ENCODE peak calls at places on chromosomes 4 and X, in five cellular contexts. L is NT2/D1; I is brain microvascular endothelial cell; D is stromal cell of bone marrow; K is naive thymus-derived CD8-positive, alpha-beta T cell. N is an unnamed sample.

GRCh38 chrX:20116575-20117240 is at the start of gene MAP7D2:
- DNase-seq in K (no peak), L (no peak), I (no peak), D (no peak), N (no peak)

GRCh38 chrX:74534569-74535038 is 79.8 kb downstream of the RLIM start:
- DNase-seq in I (peak; percentile 5), K (no peak), D (no peak), L (no peak), N (peak; percentile 19)

GRCh38 chr4:16686195-16686594 is 212.2 kb downstream of the LDB2 start:
- DNase-seq in D (peak; percentile 77), L (no peak), K (no peak), I (peak; percentile 90), N (no peak)

GRCh38 chrX:15956684-15957083 is 102.1 kb upstream of the AP1S2 start:
- DNase-seq in I (peak; percentile 16), D (no peak), K (no peak), L (peak; percentile 82), N (no peak)

GRCh38 chr4:36310793-36311192 is 29.4 kb downstream of the DTHD1 start:
- DNase-seq in L (no peak), K (no peak), I (no peak), D (no peak), N (peak; percentile 37)

GRCh38 chr4:971670-972500 is 1.5 kb downstream of the DGKQ start:
- DNase-seq in L (no peak), D (no peak), K (no peak), I (no peak), N (no peak)

GRCh38 chrX:129875669-129876068 is 30.3 kb upstream of the UTP14A start:
- DNase-seq in D (peak; percentile 65), K (no peak), I (peak; percentile 74), L (no peak), N (no peak)

GRCh38 chrX:15579778-15580747 is 20.7 kb downstream of the ACE2 start:
- DNase-seq in D (no peak), I (peak; percentile 24), L (no peak), K (no peak), N (no peak)

GRCh38 chr4:628821-629635 is 3.7 kb downstream of the PDE6B start:
- DNase-seq in D (no peak), L (no peak), I (no peak), K (no peak), N (no peak)

GRCh38 chr4:36138221-36138620 is 106.1 kb downstream of the ARAP2 start:
- DNase-seq in D (no peak), K (no peak), I (no peak), L (no peak), N (no peak)

GRCh38 chr4:3807861-3808521 is 41.8 kb downstream of the ADRA2C start:
- DNase-seq in D (no peak), I (no peak), K (no peak), L (no peak), N (no peak)

GRCh38 chr4:101177146-101177545 is 170.2 kb downstream of the PPP3CA start:
- DNase-seq in D (no peak), K (no peak), I (no peak), L (no peak), N (no peak)

GRCh38 chrX:107675823-107676555 is 47.7 kb downstream of the PRPS1 start:
- DNase-seq in I (peak; percentile 30), K (peak; percentile 30), D (no peak), L (no peak), N (no peak)

GRCh38 chr4:154559141-154559841 is 3.5 kb upstream of the FGB start:
- DNase-seq in D (peak; percentile 40), K (no peak), I (peak; percentile 75), L (no peak), N (no peak)

GRCh38 chr4:48297447-48297846 is 27.8 kb upstream of the TEC start:
- DNase-seq in L (no peak), D (no peak), K (no peak), I (no peak), N (no peak)

GRCh38 chr4:89572224-89572858 is 264.6 kb downstream of the SNCA start:
- DNase-seq in K (no peak), L (no peak), D (peak; percentile 19), I (no peak), N (no peak)

GRCh38 chr4:159937595-159937994 is 834.7 kb downstream of the RAPGEF2 start:
- DNase-seq in K (no peak), I (no peak), L (no peak), D (no peak), N (no peak)

GRCh38 chrX:41265615-41266014 is 68.3 kb upstream of the DDX3X start:
- DNase-seq in K (peak; percentile 56), L (no peak), D (peak; percentile 86), I (peak; percentile 53), N (peak; percentile 36)

GRCh38 chr4:71163317-71163716 is 169.9 kb downstream of the DCK start:
- DNase-seq in D (no peak), K (no peak), I (peak; percentile 25), L (no peak), N (no peak)

GRCh38 chr4:52199574-52200338 is 148.7 kb downstream of the SPATA18 start:
- DNase-seq in D (peak; percentile 72), I (peak; percentile 7), K (no peak), L (no peak), N (no peak)

GRCh38 chr4:156972370-156972980 is 876 bp upstream of the PDGFC start:
- DNase-seq in I (no peak), L (no peak), K (no peak), D (no peak), N (no peak)

GRCh38 chr4:186027405-186027804 is 41.6 kb upstream of the TLR3 start:
- DNase-seq in L (no peak), I (no peak), K (no peak), D (no peak), N (no peak)

GRCh38 chr4:85787133-85787532 is 312.2 kb downstream of the ARHGAP24 start:
- DNase-seq in D (peak; percentile 80), I (peak; percentile 60), K (no peak), L (no peak), N (no peak)

GRCh38 chr4:6362896-6363295 is 93.2 kb downstream of the WFS1 start:
- DNase-seq in D (no peak), I (peak; percentile 6), L (peak; percentile 39), K (no peak), N (peak; percentile 5)

GRCh38 chr4:184613405-184613804 is 35.8 kb downstream of the CASP3 start:
- DNase-seq in L (no peak), K (no peak), I (no peak), D (no peak), N (no peak)

GRCh38 chr4:8585186-8585585 is 5.0 kb downstream of the GPR78 start:
- DNase-seq in I (no peak), L (no peak), K (no peak), D (no peak), N (no peak)

GRCh38 chr4:113209652-113210320 is 160.3 kb downstream of the ANK2 start:
- DNase-seq in I (no peak), K (no peak), L (peak; percentile 15), D (no peak), N (no peak)

GRCh38 chr4:121995790-121996537 is 44.1 kb upstream of the TRPC3 start:
- DNase-seq in D (no peak), I (no peak), K (no peak), L (no peak), N (no peak)

GRCh38 chrX:71909956-71910355 is 689 bp upstream of the NHSL2 start:
- DNase-seq in K (no peak), I (no peak), D (no peak), L (no peak), N (no peak)

N was measured in immature natural killer cell.